ENCODE peak calls at places on chromosomes 12 and 14, in four cellular contexts. Z, B, T and A are unnamed samples.

GRCh38 chr14:21070610-21071224 is 613 bp downstream of the ARHGEF40 start:
- DNase-seq in B (no peak), T (peak; percentile 38), Z (no peak), A (no peak)

GRCh38 chr12:65464930-65465329 is 186.4 kb downstream of the MSRB3 start:
- DNase-seq in B (peak; percentile 89), T (no peak), Z (peak; percentile 34), A (peak; percentile 86)

GRCh38 chr12:128820723-128821432 is 2.9 kb downstream of the SLC15A4 start:
- DNase-seq in B (no peak), Z (no peak), T (peak; percentile 31), A (no peak)

GRCh38 chr14:92922883-92923743 is at the start of gene CHGA:
- DNase-seq in B (no peak), T (peak; percentile 71), Z (no peak), A (no peak)

GRCh38 chr12:130644566-130644965 is 71.5 kb downstream of the RIMBP2 start:
- DNase-seq in B (no peak), T (no peak), Z (no peak), A (no peak)

GRCh38 chr12:69511870-69512269 is 41.7 kb downstream of the FRS2 start:
- DNase-seq in Z (no peak), B (no peak), T (no peak), A (no peak)

GRCh38 chr14:68589447-68590232 is 203.2 kb downstream of the ZFP36L1 start:
- DNase-seq in Z (no peak), B (peak; percentile 93), T (no peak), A (no peak)

GRCh38 chr14:23494223-23494622 is 24.7 kb downstream of the NGDN start:
- DNase-seq in T (no peak), Z (no peak), B (no peak), A (peak; percentile 41)

GRCh38 chr14:30243805-30244204 is 315.2 kb upstream of the G2E3 start:
- DNase-seq in B (peak; percentile 27), T (no peak), Z (no peak), A (peak; percentile 44)

GRCh38 chr14:24339284-24340151 is at the start of gene RIPK3:
- DNase-seq in B (no peak), Z (no peak), T (peak; percentile 82), A (no peak)

GRCh38 chr14:33584698-33585097 is 366.2 kb downstream of the EGLN3 start:
- DNase-seq in T (no peak), B (no peak), Z (no peak), A (no peak)

GRCh38 chr12:68901145-68901544 is 31.8 kb downstream of the CPM start:
- DNase-seq in Z (no peak), B (no peak), T (no peak), A (no peak)

GRCh38 chr12:46148706-46149463 is 120.0 kb downstream of the SLC38A1 start:
- DNase-seq in Z (no peak), T (no peak), B (no peak), A (no peak)

GRCh38 chr12:1800646-1801284 is 19.6 kb upstream of the LRTM2 start:
- DNase-seq in T (peak; percentile 59), B (no peak), Z (no peak), A (no peak)

GRCh38 chr12:116642101-116642500 is 82.9 kb downstream of the MAP1LC3B2 start:
- DNase-seq in T (no peak), Z (no peak), B (no peak), A (no peak)